ENCODE peak calls at places on chromosome X, in eight cellular contexts. H is left lung; E is CD8-positive, alpha-beta T cell; Z is upper lobe of right lung; K is PC-3; W is heart left ventricle; Q is thoracic aorta; V is lung. X is an unnamed sample. For H3K36me3, the result is how much of the 10 kb centered on the place peaks cover.

GRCh38 chrX:43005561-43005960 is 227.6 kb upstream of the PPP1R2C start:
- ATAC-seq in Q (no peak), Z (no peak), E (no peak), H (no peak), W (no peak), V (no peak), K (no peak), X (no peak)

GRCh38 chrX:7133036-7133412 is 14.5 kb upstream of the STS start:
- ATAC-seq in E (no peak), K (no peak), Q (no peak), V (no peak), Z (peak), W (peak), H (peak), X (peak)

GRCh38 chrX:29487714-29488113 is 727.6 kb upstream of the MAGEB2 start:
- ATAC-seq in H (no peak), K (no peak), Q (no peak), E (no peak), V (no peak), Z (no peak), W (no peak), X (no peak)

GRCh38 chrX:69104756-69105434 is 60.4 kb downstream of the PJA1 start:
- ATAC-seq in K (no peak), V (no peak), Q (no peak), W (no peak), E (no peak), H (no peak), Z (no peak), X (no peak)

GRCh38 chrX:138745215-138745614 is 33.7 kb upstream of the FGF13 start:
- ATAC-seq in W (peak), Z (peak), E (no peak), V (peak), Q (no peak), K (peak), H (peak), X (peak)

GRCh38 chrX:2710041-2710471 is 19.0 kb downstream of the CD99 start:
- ATAC-seq in K (peak), Z (peak), Q (no peak), W (peak), V (peak), H (peak), E (peak), X (peak)

GRCh38 chrX:96579252-96579651 is 105.4 kb upstream of the DIAPH2 start:
- ATAC-seq in V (no peak), E (no peak), Q (no peak), W (no peak), Z (no peak), H (no peak), K (no peak), X (no peak)

GRCh38 chrX:23764585-23764984 is 18.4 kb upstream of the SAT1 start:
- ATAC-seq in W (no peak), K (no peak), V (no peak), E (no peak), Z (no peak), Q (no peak), H (peak), X (no peak)

GRCh38 chrX:96004386-96004785 is 680.3 kb upstream of the DIAPH2 start:
- ATAC-seq in K (peak), E (no peak), Q (no peak), Z (no peak), W (no peak), V (no peak), H (no peak), X (no peak)

GRCh38 chrX:1112321-1112720 is 100.1 kb downstream of the CRLF2 start:
- ATAC-seq in K (no peak), V (no peak), H (no peak), E (no peak), Q (no peak), W (no peak), Z (no peak), X (no peak)

GRCh38 chrX:66489339-66489738 is 149.5 kb downstream of the EDA2R start:
- ATAC-seq in K (no peak), Q (no peak), V (no peak), H (no peak), E (no peak), Z (no peak), W (no peak), X (no peak)

GRCh38 chrX:12139934-12140611 is 1.8 kb downstream of the FRMPD4 start:
- ATAC-seq in Q (no peak), H (no peak), V (no peak), W (no peak), E (no peak), K (peak), Z (no peak), X (no peak)

GRCh38 chrX:112641449-112641848 is 38.3 kb downstream of the LHFPL1 start:
- ATAC-seq in V (no peak), H (no peak), Z (no peak), Q (no peak), K (no peak), E (no peak), W (no peak), X (no peak)

GRCh38 chrX:152884171-152884570 is 13.7 kb upstream of the ZNF185 start:
- ATAC-seq in K (no peak), Q (no peak), H (no peak), Z (no peak), E (no peak), W (no peak), V (no peak), X (no peak)

GRCh38 chrX:54920610-54921426 is at the start of gene TRO:
- ATAC-seq in K (no peak), W (no peak), Z (no peak), V (no peak), H (peak), Q (no peak), E (no peak), X (peak)

DNA sequence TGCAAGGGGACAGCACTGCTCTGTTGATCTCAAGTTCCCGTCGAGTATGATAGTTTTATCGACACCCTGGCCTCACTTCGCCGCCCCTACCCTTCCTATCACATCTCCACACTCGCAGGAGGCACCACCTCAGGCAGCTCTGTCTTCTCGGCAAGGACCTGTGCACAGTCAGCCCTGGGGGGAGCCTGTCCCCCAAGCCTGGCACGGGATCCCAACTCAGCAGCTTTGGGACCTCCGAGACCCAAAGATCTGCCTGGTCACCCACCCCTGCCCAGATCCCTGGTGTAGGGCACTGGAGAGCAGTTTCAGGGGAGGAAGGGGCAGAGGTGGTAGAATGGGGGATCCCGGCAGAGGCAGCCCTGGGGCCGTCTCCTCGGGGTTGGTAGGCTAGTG is 18.0 kb upstream of the UBA1 start:
- ATAC-seq in K (no peak), Q (no peak), H (no peak), V (no peak), W (no peak), Z (no peak), E (no peak), X (no peak)
- H3K36me3 ChIP-seq in K (under half), Q (under half), H (half or more), V (under half), W (half or more), Z (under half), E (under half), X (under half)

DNA sequence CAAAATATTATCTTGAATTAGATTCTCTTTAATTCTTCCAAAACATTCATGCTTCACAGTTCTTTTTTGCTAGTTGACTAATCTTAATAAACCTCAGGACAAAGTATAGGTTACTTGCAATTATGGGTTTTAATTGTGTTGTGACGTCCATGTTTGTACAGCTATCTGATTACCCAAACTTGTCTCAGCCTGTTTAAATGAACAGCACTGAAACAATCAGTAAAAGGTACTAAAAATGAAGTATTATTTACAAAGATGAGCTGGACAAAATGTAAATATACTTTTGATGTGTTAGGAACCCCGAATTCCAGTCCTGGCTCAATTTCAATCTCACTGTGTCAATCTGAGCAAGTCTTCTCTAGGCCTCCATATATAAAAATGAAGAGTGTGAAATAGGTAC is 57.4 kb upstream of the SLC6A14 start:
- ATAC-seq in H (no peak), Z (no peak), W (no peak), K (peak), E (no peak), V (no peak), Q (no peak), X (no peak)
- H3K36me3 ChIP-seq in H (under half), Z (under half), W (under half), K (under half), E (under half), V (under half), Q (under half), X (under half)

DNA sequence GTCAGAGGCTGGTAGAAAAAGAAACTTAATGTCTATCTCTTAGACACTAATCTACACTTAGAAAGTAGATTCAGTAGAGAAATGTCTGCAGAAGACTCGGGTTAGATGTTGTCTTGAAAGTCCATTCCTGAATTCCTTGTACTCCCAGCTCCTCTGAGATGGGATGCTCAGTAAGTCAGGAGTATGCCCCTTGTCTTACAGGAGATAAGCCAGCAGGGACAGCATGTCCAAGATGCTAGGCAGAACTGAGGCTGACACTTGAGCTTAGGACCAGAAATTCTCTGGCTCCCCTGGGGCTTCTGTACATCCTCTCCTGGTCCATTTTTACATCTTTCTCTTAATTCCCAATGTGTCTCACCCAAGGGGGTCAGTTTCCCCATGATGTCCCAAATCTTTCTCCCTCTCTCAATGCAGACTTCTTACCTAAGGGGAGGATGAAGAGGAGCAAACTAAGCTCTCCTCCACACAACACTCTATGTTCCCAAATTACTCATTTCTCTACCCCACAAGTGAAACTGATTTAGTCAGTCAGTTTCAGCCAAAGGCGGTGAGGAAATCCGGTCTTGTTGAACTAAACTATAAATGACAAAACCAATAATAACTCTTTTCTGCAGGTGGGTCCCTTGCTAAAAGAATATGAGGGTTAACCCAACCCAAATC is 558.2 kb upstream of the DIPK2B start:
- ATAC-seq in Q (no peak), K (peak), Z (no peak), E (peak), V (no peak), W (no peak), H (no peak), X (no peak)
- H3K36me3 ChIP-seq in Q (under half), K (half or more), Z (under half), E (under half), V (under half), W (under half), H (under half), X (under half)

DNA sequence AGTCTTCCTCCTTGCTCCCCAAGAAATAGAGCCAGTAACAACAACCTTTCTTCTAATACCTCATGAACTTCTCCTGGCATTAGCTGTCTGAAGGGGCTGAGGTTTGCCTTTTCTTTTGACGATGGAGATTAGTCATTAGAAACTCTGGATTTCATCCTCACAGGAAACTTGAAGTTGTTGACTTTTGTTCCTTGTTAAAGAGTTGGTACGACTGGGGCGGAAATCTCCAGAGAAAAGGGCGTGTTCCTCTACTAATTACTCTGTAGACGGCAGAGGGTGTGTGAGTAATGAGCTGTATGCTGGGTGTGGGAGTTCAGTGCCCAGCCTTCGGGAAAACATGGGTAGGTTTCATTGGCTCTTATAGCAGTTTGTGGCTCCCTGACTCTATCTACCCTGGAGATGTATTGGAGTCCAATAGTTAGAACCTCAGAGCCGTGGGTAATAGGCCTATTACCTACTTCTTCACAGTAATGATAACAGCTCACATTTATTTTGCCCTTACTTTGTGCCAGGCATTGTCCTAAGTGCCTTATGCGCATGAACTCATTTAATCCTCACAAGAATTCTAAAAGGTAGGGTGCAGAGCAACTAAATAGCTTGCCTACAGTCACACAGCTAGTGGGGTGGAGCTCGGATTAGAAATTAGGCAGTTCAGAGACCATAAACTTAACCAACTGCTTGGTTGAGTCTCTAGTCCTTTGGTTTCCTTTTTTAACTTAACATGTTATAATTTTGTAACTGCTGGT is 23.4 kb downstream of the TMEM164 start:
- ATAC-seq in V (peak), W (peak), K (peak), Q (no peak), E (no peak), Z (peak), H (peak), X (no peak)
- H3K36me3 ChIP-seq in V (under half), W (under half), K (under half), Q (under half), E (under half), Z (under half), H (under half), X (under half)

GRCh38 chrX:120253784-120254183 is 3.2 kb downstream of the ZBTB33 start:
- ATAC-seq in W (no peak), H (no peak), Z (no peak), V (no peak), Q (no peak), E (no peak), K (no peak), X (no peak)
- H3K36me3 ChIP-seq in W (under half), H (under half), Z (under half), V (under half), Q (under half), E (under half), K (under half), X (under half)

GRCh38 chrX:154366666-154367055 is 7.8 kb downstream of the FLNA start:
- ATAC-seq in Z (no peak), W (peak), K (no peak), Q (no peak), V (no peak), E (no peak), H (no peak), X (no peak)

GRCh38 chrX:154365052-154365600 is 9.3 kb downstream of the FLNA start:
- ATAC-seq in Q (no peak), H (no peak), V (no peak), W (no peak), E (no peak), Z (no peak), K (no peak), X (no peak)

GRCh38 chrX:154362085-154362742 is 12.2 kb downstream of the FLNA start:
- ATAC-seq in V (no peak), K (no peak), Z (no peak), W (no peak), H (no peak), E (no peak), Q (no peak), X (no peak)

GRCh38 chrX:154365997-154366665 is 8.3 kb downstream of the FLNA start:
- ATAC-seq in Q (no peak), H (no peak), Z (no peak), K (no peak), E (no peak), V (no peak), W (no peak), X (no peak)

GRCh38 chrX:154363706-154364439 is 10.6 kb downstream of the FLNA start:
- ATAC-seq in H (no peak), Z (no peak), Q (no peak), W (no peak), E (no peak), K (no peak), V (no peak), X (no peak)
- H3K36me3 ChIP-seq in H (half or more), Z (half or more), Q (half or more), W (half or more), E (half or more), K (half or more), V (under half), X (half or more)

GRCh38 chrX:124086411-124086810 is 124.9 kb downstream of the STAG2 start:
- ATAC-seq in E (peak), K (no peak), V (no peak), Z (no peak), H (no peak), Q (no peak), W (no peak), X (no peak)

GRCh38 chrX:124085063-124085462 is 123.6 kb downstream of the STAG2 start:
- ATAC-seq in V (no peak), E (no peak), Q (no peak), H (no peak), W (no peak), K (no peak), Z (no peak), X (no peak)

GRCh38 chrX:124087000-124087746 is 125.7 kb downstream of the STAG2 start:
- ATAC-seq in Q (no peak), Z (no peak), H (no peak), W (no peak), E (no peak), K (no peak), V (no peak), X (no peak)
- H3K36me3 ChIP-seq in Q (under half), Z (half or more), H (half or more), W (half or more), E (under half), K (under half), V (under half), X (under half)

GRCh38 chrX:103681443-103681842 is 5.1 kb downstream of the MORF4L2 start:
- ATAC-seq in Z (no peak), K (no peak), H (no peak), Q (no peak), E (no peak), W (no peak), V (no peak), X (no peak)
- H3K36me3 ChIP-seq in Z (half or more), K (half or more), H (half or more), Q (under half), E (under half), W (half or more), V (under half), X (half or more)

GRCh38 chrX:129576539-129576938 is 36.5 kb downstream of the OCRL start:
- ATAC-seq in V (no peak), Z (no peak), E (no peak), Q (no peak), K (no peak), H (no peak), W (no peak), X (no peak)

GRCh38 chrX:129574214-129574613 is 34.2 kb downstream of the OCRL start:
- ATAC-seq in Z (no peak), E (no peak), W (no peak), V (no peak), K (no peak), Q (no peak), H (no peak), X (no peak)

GRCh38 chrX:129577473-129577872 is 37.4 kb downstream of the OCRL start:
- ATAC-seq in W (peak), H (peak), K (peak), Q (peak), Z (no peak), V (peak), E (no peak), X (peak)

GRCh38 chrX:129581904-129582303 is 41.8 kb downstream of the OCRL start:
- ATAC-seq in K (no peak), E (no peak), W (no peak), Q (no peak), Z (no peak), V (no peak), H (no peak), X (no peak)

DNA sequence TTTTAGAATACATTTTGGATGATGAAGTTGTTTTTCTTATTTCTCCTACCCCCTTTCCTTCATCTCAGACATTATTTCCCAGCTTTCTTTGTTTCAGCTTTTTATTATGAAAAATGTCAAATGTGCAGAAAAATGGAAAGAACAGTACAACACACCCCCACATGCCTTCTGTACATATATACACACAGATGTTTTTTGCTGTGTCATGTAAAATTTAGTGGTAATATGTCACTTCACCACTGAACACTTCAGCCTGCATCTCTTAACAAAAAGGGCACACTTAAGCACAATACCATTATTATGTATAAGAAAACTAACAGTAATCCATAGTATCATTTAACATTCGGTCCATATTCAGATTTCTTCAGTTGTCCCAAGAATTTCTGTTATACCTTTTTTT is 37.8 kb downstream of the OCRL start:
- ATAC-seq in E (no peak), W (no peak), V (no peak), K (no peak), Q (no peak), H (no peak), Z (no peak), X (no peak)
- H3K36me3 ChIP-seq in E (under half), W (half or more), V (under half), K (under half), Q (under half), H (under half), Z (under half), X (under half)

DNA sequence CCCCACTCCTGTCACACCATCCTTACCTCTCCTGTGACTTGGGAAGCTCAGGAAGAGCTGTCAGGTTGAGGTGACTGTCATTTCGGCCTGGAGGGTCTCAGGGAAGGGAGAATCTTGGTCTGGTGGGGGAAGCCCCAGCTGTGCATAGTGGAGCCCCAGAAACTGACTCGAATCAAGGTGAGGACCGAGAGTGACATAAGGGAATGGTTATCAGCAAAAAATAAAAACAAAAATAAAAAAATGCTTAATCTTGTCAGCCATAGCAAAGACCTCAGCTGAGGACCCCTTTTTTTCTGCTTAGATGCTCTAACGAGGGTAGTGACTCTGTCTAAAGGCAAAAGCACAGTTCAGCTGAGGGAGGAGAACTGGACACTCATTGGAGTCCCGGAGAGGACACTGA is at the start of gene MAGEB17:
- ATAC-seq in V (no peak), W (no peak), Z (no peak), Q (no peak), H (no peak), K (no peak), E (no peak), X (no peak)
- H3K36me3 ChIP-seq in V (under half), W (under half), Z (under half), Q (under half), H (under half), K (under half), E (under half), X (under half)

X was measured in gastroesophageal sphincter.